ENCODE peak calls at places on chromosome 9, in six cellular contexts. O is GM23338, C is ovary, G is upper lobe of right lung, I is left ventricle myocardium inferior, P is iPS DF 6.9. K is an unnamed sample.

GRCh38 chr9:32928145-32928763 is 73.2 kb downstream of the APTX start:
- DNase-seq in G (no peak), P (no peak), O (no peak), C (peak), I (no peak), K (no peak)

GRCh38 chr9:70389642-70390266 is 24.7 kb downstream of the KLF9 start:
- DNase-seq in P (no peak), O (no peak), G (no peak), C (no peak), I (no peak), K (no peak)

GRCh38 chr9:130938652-130939404 is at the start of gene FIBCD1:
- DNase-seq in P (no peak), I (no peak), C (no peak), O (peak), G (no peak), K (no peak)

GRCh38 chr9:95224371-95225015 is 93.0 kb downstream of the FANCC start:
- DNase-seq in C (no peak), O (no peak), P (no peak), G (no peak), I (no peak), K (no peak)

GRCh38 chr9:30851600-30851999 is 1532.8 kb upstream of the ACO1 start:
- DNase-seq in I (no peak), P (no peak), G (no peak), C (no peak), O (peak), K (no peak)

GRCh38 chr9:129569506-129570449 is 51.1 kb downstream of the C9orf50 start:
- DNase-seq in P (no peak), I (no peak), G (no peak), O (peak), C (peak), K (no peak)

GRCh38 chr9:19550009-19550408 is 141.2 kb downstream of the ACER2 start:
- DNase-seq in G (no peak), C (no peak), O (no peak), I (no peak), P (no peak), K (no peak)

GRCh38 chr9:33132249-33132772 is 34.8 kb downstream of the B4GALT1 start:
- DNase-seq in G (no peak), P (no peak), C (no peak), I (no peak), O (no peak), K (peak)

GRCh38 chr9:27019589-27019988 is 14.1 kb upstream of the LRRC19 start:
- DNase-seq in O (no peak), G (no peak), C (no peak), I (no peak), P (no peak), K (no peak)

GRCh38 chr9:70012569-70012968 is 31.1 kb upstream of the MAMDC2 start:
- DNase-seq in C (no peak), G (no peak), I (no peak), P (no peak), O (peak), K (no peak)

GRCh38 chr9:115630126-115630840 is 512.3 kb upstream of the TNC start:
- DNase-seq in O (peak), P (no peak), G (no peak), I (no peak), C (no peak), K (no peak)

GRCh38 chr9:133670466-133670865 is 34.3 kb downstream of the DBH start:
- DNase-seq in P (no peak), C (no peak), O (no peak), I (no peak), G (no peak), K (no peak)

GRCh38 chr9:92726971-92727715 is 37.5 kb downstream of the BICD2 start:
- DNase-seq in I (peak), O (no peak), C (no peak), G (no peak), P (no peak), K (no peak)

GRCh38 chr9:131585375-131585774 is 40.1 kb downstream of the PRRT1B start:
- DNase-seq in G (no peak), P (no peak), C (peak), I (no peak), O (no peak), K (no peak)

GRCh38 chr9:137438591-137439157 is 2.5 kb downstream of the ENTPD8 start:
- DNase-seq in C (peak), G (peak), P (no peak), I (no peak), O (no peak), K (no peak)

GRCh38 chr9:98654247-98654646 is 54.5 kb downstream of the GABBR2 start:
- DNase-seq in P (no peak), I (no peak), G (no peak), C (no peak), O (no peak), K (no peak)

GRCh38 chr9:96217756-96218693 is 84.0 kb downstream of the HSD17B3 start:
- DNase-seq in P (peak), O (peak), I (peak), G (peak), C (peak), K (peak)

GRCh38 chr9:106420511-106420944 is 442.4 kb upstream of the ZNF462 start:
- DNase-seq in C (no peak), I (no peak), P (no peak), G (no peak), O (no peak), K (no peak)

GRCh38 chr9:33287087-33287490 is 3.2 kb upstream of the NFX1 start:
- DNase-seq in P (no peak), O (peak), G (no peak), I (no peak), C (no peak), K (no peak)

GRCh38 chr9:130854086-130854485 is 19.0 kb downstream of the ABL1 start:
- DNase-seq in C (no peak), P (no peak), G (no peak), I (no peak), O (no peak), K (no peak)

GRCh38 chr9:6805532-6805931 is 47.8 kb downstream of the KDM4C start:
- DNase-seq in P (no peak), G (no peak), C (no peak), O (no peak), I (peak), K (no peak)

GRCh38 chr9:109821711-109822110 is 41.7 kb downstream of the PALM2AKAP2 start:
- DNase-seq in I (no peak), G (no peak), P (no peak), O (no peak), C (no peak), K (no peak)

GRCh38 chr9:136564379-136564988 is 18.6 kb upstream of the NOTCH1 start:
- DNase-seq in O (no peak), I (peak), P (no peak), G (peak), C (no peak), K (no peak)

GRCh38 chr9:19651681-19652080 is 137.2 kb downstream of the SLC24A2 start:
- DNase-seq in O (no peak), G (no peak), P (no peak), C (no peak), I (no peak), K (no peak)

GRCh38 chr9:124007157-124007460 is 4.5 kb upstream of the LHX2 start:
- DNase-seq in P (no peak), G (no peak), C (no peak), O (peak), I (no peak), K (no peak)

GRCh38 chr9:99743455-99743854 is 78.2 kb upstream of the NR4A3 start:
- DNase-seq in P (no peak), O (no peak), C (no peak), I (no peak), G (no peak), K (no peak)

GRCh38 chr9:99863955-99864354 is 42.3 kb downstream of the NR4A3 start:
- DNase-seq in G (no peak), P (no peak), O (no peak), C (no peak), I (no peak), K (no peak)

GRCh38 chr9:74804018-74804385 is 83.7 kb downstream of the TRPM6 start:
- DNase-seq in I (no peak), C (no peak), G (no peak), O (no peak), P (no peak), K (no peak)

GRCh38 chr9:18379073-18379811 is 94.7 kb upstream of the ADAMTSL1 start:
- DNase-seq in P (no peak), C (no peak), G (no peak), O (peak), I (no peak), K (no peak)

GRCh38 chr9:86980802-86981201 is 33.5 kb upstream of the GAS1 start:
- DNase-seq in C (no peak), G (no peak), O (no peak), I (no peak), P (no peak), K (no peak)

GRCh38 chr9:22107202-22107601 is 98.1 kb upstream of the CDKN2B start:
- DNase-seq in O (no peak), P (no peak), G (no peak), C (no peak), I (no peak), K (no peak)

DNA sequence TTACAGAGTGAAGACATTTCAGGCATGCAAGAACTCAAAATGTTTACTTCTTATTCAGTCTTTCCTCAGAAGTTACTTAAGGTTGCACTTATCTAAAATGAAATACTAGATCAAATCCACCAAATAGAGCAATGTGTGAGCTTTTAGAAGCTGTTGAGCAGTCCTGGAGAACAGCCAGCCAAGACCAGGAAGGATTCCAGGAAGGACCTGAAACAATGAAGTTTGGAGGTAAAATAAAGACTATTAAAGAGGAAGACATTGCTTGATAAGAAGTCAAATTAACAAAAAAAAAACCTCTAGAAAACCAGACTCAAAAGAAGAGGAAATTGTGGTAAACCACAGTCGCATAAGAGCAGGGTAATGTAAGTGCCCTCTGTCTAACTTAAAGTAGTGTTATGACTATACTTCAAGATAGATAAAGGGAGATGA is 156.2 kb upstream of the S1PR3 start:
- DNase-seq in I (no peak), P (no peak), G (no peak), O (no peak), C (no peak), K (no peak)
- H3K4me3 ChIP-seq in I (no peak), P (no peak), G (no peak), O (no peak), C (no peak), K (no peak)

DNA sequence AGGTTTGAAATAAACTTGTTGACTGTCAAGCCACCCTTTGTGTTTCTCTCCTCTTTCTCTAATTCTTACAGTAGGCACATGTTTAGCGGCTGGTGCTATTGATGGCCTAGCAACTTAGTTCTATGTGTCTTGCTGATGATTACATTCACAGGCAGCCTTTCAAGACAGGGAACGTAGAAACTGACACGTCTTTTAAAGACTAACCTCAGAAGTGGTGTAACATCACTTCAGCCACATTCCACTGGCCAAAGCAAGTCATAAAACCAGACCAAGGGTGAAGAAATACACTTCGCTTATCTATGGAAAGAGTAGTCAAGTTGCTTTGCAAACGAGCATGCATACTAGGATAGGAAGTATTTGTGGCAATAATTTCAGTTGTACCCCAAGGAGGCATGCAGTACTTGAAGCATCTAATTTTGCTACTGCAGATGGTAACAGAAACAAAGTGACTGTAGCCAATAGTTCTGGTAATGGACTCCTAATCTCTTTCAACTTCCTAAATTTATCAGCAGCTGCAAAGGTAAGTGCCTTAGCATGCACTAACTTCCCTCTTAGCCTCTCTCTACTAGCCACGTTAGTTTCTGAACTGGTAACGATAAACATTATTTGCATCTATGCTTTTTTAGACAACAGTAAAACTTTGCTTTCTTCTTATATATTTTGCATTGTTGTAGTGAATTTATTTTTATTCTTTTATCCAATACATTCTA is 6.4 kb upstream of the CKS2 start:
- DNase-seq in O (no peak), G (no peak), C (no peak), P (no peak), I (no peak), K (no peak)
- H3K4me3 ChIP-seq in O (no peak), G (peak), C (no peak), P (no peak), I (no peak), K (no peak)

DNA sequence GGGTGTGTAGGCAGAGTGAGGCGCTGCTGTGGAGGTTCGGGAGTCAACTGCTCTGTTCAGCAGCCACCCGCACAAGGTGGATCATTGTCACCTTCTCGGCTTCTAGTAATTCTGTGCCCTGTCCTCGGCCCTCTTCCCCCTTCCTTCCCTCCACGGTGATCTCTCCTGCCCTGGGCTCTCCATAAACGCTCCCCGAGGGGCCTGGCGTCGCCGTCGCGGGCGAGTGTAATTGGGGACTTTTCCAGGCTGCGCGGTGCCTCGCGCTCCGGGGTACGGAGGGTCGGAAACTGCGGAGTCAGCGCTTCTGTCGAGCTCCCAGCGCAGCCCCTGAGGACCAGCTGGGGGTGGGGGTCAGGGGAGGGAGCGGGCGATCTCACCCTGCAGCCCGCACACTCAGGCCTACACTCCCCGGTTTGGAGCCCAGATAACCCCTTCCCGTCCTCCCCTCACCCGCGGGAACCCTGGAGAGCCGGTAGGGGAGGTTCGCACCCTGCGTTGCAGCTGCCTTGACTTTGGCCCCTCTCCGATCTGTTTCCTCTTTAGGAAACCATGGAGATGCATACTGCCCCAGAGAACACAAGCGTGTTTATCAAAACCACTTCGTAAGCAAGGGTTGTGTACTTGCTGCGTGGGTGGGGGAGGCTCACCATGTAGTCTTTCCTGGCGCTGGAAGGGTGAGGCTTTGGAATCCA is 188.3 kb upstream of the ZNF618 start:
- DNase-seq in P (no peak), I (no peak), G (peak), O (peak), C (peak), K (no peak)
- H3K4me3 ChIP-seq in P (peak), I (peak), G (no peak), O (peak), C (peak), K (no peak)

DNA sequence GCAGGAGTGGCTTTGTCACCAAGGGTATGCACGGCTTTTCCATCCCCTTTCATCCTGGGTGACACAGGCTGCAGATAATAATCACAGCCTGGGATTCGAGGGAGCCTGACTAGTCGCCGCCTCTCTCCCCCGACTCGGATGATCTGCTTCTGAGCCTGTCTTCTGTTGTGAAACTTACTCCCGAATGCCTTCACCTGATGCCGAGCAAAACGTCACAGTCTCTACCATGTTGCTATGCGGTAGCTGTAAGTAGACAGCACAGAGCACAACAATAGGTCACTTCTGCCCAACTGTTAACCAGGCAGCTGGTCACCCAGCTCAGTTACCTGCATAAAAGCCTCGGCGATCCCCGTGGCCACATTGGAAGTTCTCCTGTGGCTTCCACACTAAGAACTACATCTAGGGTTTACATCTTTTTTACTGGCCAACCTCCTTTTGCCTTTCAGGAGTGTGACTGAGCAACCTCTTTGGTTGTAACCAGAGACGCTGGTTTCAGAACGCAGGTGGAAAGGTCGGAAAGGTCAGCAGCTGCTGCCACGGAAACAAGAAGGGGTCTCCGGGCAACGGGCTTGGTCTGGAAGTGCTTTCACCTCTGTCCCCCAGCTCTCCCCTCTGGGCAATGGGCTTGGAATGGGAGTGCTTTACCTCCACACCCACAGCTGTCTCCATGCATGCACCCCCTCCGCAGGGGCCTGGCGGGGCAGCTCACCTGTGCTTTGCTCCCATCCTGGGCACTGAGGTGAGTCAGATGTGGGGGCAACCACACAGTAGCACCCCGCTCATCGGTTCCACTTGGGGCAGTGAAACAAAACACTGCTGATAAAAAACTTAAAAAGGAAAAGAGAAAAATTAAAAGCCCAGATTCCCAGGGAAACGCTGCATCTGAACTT is 7.6 kb upstream of the PPP1R26 start:
- DNase-seq in G (no peak), O (peak), I (no peak), P (no peak), C (no peak), K (no peak)
- H3K4me3 ChIP-seq in G (no peak), O (no peak), I (no peak), P (no peak), C (no peak), K (no peak)

DNA sequence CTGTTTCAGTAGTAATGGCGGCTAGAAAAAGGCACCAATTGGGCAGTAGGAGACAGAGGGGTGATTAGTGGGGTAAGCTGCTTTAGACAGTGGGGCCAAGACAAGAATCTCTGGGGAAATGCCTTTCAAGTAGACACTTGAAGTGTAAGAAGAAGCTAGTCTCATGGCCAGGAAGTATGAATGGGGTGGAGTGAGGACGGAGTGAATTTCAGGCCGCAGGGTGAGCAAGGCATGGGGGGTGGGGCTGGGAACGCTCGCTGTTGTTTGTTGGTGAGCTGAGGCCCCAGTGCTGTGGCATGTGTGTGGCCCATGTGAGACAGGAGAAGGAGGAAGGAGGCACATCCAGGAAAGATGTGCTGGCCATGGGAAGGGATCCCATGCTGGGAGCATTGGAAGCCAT is 149.2 kb upstream of the NFIL3 start:
- DNase-seq in C (no peak), G (no peak), O (no peak), I (no peak), P (no peak), K (no peak)
- H3K4me3 ChIP-seq in C (no peak), G (no peak), O (no peak), I (no peak), P (no peak), K (no peak)

GRCh38 chr9:121199921-121200320 is 1.7 kb downstream of the RAB14 start:
- DNase-seq in G (no peak), O (no peak), P (no peak), C (no peak), I (no peak), K (no peak)
- H3K4me3 ChIP-seq in G (peak), O (peak), P (no peak), C (peak), I (peak), K (peak)

DNA sequence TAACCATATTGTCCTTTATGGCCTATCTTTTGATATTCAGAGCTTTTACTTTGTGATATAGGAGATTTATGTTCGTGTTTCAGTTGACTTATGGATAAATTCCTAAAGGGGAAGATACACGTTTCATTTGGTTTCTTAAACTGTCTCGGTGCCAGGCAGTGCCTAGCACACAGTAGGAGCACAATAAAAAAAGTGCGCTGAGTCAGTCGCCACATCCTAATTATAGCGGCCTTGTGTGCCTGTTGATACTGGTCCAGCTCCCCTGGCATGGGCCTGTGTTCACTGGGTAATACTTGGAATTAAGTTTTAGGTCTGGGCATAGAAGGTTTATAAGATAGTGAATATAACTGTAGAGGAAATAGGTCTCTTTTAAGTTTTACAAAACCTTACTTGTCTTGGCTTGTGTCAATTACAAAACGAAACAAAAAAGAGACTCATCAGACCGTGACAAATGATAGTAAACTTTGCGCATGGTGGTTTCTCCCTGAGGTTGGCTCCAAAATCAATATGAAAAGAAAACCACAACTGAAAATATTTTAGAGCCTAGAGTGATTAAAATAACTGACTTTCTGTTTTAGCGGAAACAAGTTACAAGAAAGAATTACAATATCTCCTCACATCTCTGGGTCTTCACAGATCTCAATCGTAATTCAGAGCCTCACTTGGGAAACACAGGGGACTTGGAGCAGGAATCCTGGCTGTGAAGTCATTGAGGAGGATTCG is 84.8 kb downstream of the MVB12B start:
- DNase-seq in G (no peak), O (no peak), C (no peak), I (no peak), P (no peak), K (no peak)
- H3K4me3 ChIP-seq in G (no peak), O (no peak), C (no peak), I (no peak), P (no peak), K (no peak)